ENCODE peak calls at places on chromosomes 13 and 19, in six cellular contexts. One of them, this sample, is unnamed.

GRCh38 chr13:26557393-26558073 is at the start of gene WASF3:
- DNase-seq in bronchial epithelial cell: peak
- DNase-seq in CD8-positive, alpha-beta T cell: peak
- DNase-seq in lower leg skin: peak
- DNase-seq in fibroblast of the aortic adventitia: peak
- DNase-seq in uterus: peak
- DNase-seq in this sample: peak

GRCh38 chr19:37981785-37982475 is 74.9 kb downstream of the SIPA1L3 start:
- DNase-seq in bronchial epithelial cell: no peak
- DNase-seq in lower leg skin: no peak
- DNase-seq in fibroblast of the aortic adventitia: no peak
- DNase-seq in CD8-positive, alpha-beta T cell: no peak
- DNase-seq in uterus: no peak
- DNase-seq in this sample: no peak

GRCh38 chr13:106617561-106617960 is 49.6 kb upstream of the ARGLU1 start:
- DNase-seq in uterus: no peak
- DNase-seq in lower leg skin: no peak
- DNase-seq in CD8-positive, alpha-beta T cell: no peak
- DNase-seq in bronchial epithelial cell: peak
- DNase-seq in fibroblast of the aortic adventitia: peak
- DNase-seq in this sample: peak

GRCh38 chr19:55255618-55256423 is 3.0 kb downstream of the PPP6R1 start:
- DNase-seq in CD8-positive, alpha-beta T cell: peak
- DNase-seq in fibroblast of the aortic adventitia: peak
- DNase-seq in uterus: no peak
- DNase-seq in lower leg skin: no peak
- DNase-seq in bronchial epithelial cell: peak
- DNase-seq in this sample: no peak

GRCh38 chr13:55497486-55497885 is 1643.2 kb upstream of the PRR20A start:
- DNase-seq in uterus: no peak
- DNase-seq in bronchial epithelial cell: no peak
- DNase-seq in CD8-positive, alpha-beta T cell: no peak
- DNase-seq in fibroblast of the aortic adventitia: no peak
- DNase-seq in lower leg skin: no peak
- DNase-seq in this sample: no peak

GRCh38 chr19:843180-843835 is 2.5 kb downstream of the PRTN3 start:
- DNase-seq in fibroblast of the aortic adventitia: no peak
- DNase-seq in uterus: no peak
- DNase-seq in bronchial epithelial cell: no peak
- DNase-seq in CD8-positive, alpha-beta T cell: no peak
- DNase-seq in lower leg skin: no peak
- DNase-seq in this sample: no peak

GRCh38 chr13:49625392-49626137 is 2.7 kb upstream of the ARL11 start:
- DNase-seq in bronchial epithelial cell: no peak
- DNase-seq in lower leg skin: peak
- DNase-seq in fibroblast of the aortic adventitia: no peak
- DNase-seq in CD8-positive, alpha-beta T cell: no peak
- DNase-seq in uterus: no peak
- DNase-seq in this sample: no peak

GRCh38 chr19:632228-633067 is 889 bp downstream of the POLRMT start:
- DNase-seq in CD8-positive, alpha-beta T cell: peak
- DNase-seq in uterus: no peak
- DNase-seq in lower leg skin: no peak
- DNase-seq in bronchial epithelial cell: peak
- DNase-seq in fibroblast of the aortic adventitia: peak
- DNase-seq in this sample: peak

GRCh38 chr19:46785054-46785979 is 3.1 kb downstream of the SLC1A5 start:
- DNase-seq in fibroblast of the aortic adventitia: peak
- DNase-seq in uterus: no peak
- DNase-seq in CD8-positive, alpha-beta T cell: no peak
- DNase-seq in bronchial epithelial cell: no peak
- DNase-seq in lower leg skin: no peak
- DNase-seq in this sample: no peak

GRCh38 chr13:31749929-31750328 is 10.6 kb downstream of the RXFP2 start:
- DNase-seq in lower leg skin: peak
- DNase-seq in fibroblast of the aortic adventitia: peak
- DNase-seq in uterus: no peak
- DNase-seq in bronchial epithelial cell: peak
- DNase-seq in CD8-positive, alpha-beta T cell: no peak
- DNase-seq in this sample: peak

GRCh38 chr19:11418166-11418517 is 972 bp downstream of the RGL3 start:
- DNase-seq in CD8-positive, alpha-beta T cell: no peak
- DNase-seq in fibroblast of the aortic adventitia: no peak
- DNase-seq in lower leg skin: no peak
- DNase-seq in bronchial epithelial cell: no peak
- DNase-seq in uterus: no peak
- DNase-seq in this sample: no peak

GRCh38 chr13:46615888-46616531 is 63.0 kb downstream of the LRCH1 start:
- DNase-seq in fibroblast of the aortic adventitia: peak
- DNase-seq in CD8-positive, alpha-beta T cell: no peak
- DNase-seq in bronchial epithelial cell: no peak
- DNase-seq in uterus: peak
- DNase-seq in lower leg skin: no peak
- DNase-seq in this sample: no peak

GRCh38 chr13:84211048-84211447 is 328.8 kb upstream of the SLITRK1 start:
- DNase-seq in CD8-positive, alpha-beta T cell: no peak
- DNase-seq in fibroblast of the aortic adventitia: no peak
- DNase-seq in uterus: no peak
- DNase-seq in lower leg skin: no peak
- DNase-seq in bronchial epithelial cell: no peak
- DNase-seq in this sample: no peak

GRCh38 chr19:45632468-45633196 is 6.6 kb downstream of the EML2 start:
- DNase-seq in bronchial epithelial cell: peak
- DNase-seq in fibroblast of the aortic adventitia: peak
- DNase-seq in CD8-positive, alpha-beta T cell: no peak
- DNase-seq in lower leg skin: peak
- DNase-seq in uterus: peak
- DNase-seq in this sample: peak

GRCh38 chr19:7618366-7618765 is 11.0 kb downstream of the XAB2 start:
- DNase-seq in uterus: no peak
- DNase-seq in lower leg skin: no peak
- DNase-seq in CD8-positive, alpha-beta T cell: no peak
- DNase-seq in fibroblast of the aortic adventitia: peak
- DNase-seq in bronchial epithelial cell: no peak
- DNase-seq in this sample: no peak

GRCh38 chr13:48892311-48892710 is 83.4 kb upstream of the FNDC3A start:
- DNase-seq in fibroblast of the aortic adventitia: peak
- DNase-seq in lower leg skin: no peak
- DNase-seq in CD8-positive, alpha-beta T cell: no peak
- DNase-seq in bronchial epithelial cell: peak
- DNase-seq in uterus: no peak
- DNase-seq in this sample: peak

GRCh38 chr19:42657551-42657950 is 62.8 kb upstream of the CEACAM8 start:
- DNase-seq in CD8-positive, alpha-beta T cell: no peak
- DNase-seq in fibroblast of the aortic adventitia: peak
- DNase-seq in bronchial epithelial cell: peak
- DNase-seq in lower leg skin: no peak
- DNase-seq in uterus: no peak
- DNase-seq in this sample: no peak

GRCh38 chr19:15245370-15246197 is 13.3 kb upstream of the EPHX3 start:
- DNase-seq in bronchial epithelial cell: no peak
- DNase-seq in lower leg skin: no peak
- DNase-seq in uterus: no peak
- DNase-seq in fibroblast of the aortic adventitia: no peak
- DNase-seq in CD8-positive, alpha-beta T cell: no peak
- DNase-seq in this sample: no peak

GRCh38 chr19:6412111-6412999 is 12.3 kb downstream of the KHSRP start:
- DNase-seq in uterus: peak
- DNase-seq in CD8-positive, alpha-beta T cell: peak
- DNase-seq in fibroblast of the aortic adventitia: no peak
- DNase-seq in lower leg skin: no peak
- DNase-seq in bronchial epithelial cell: peak
- DNase-seq in this sample: no peak

GRCh38 chr19:48455908-48456562 is 661 bp downstream of the KCNJ14 start:
- DNase-seq in fibroblast of the aortic adventitia: no peak
- DNase-seq in lower leg skin: no peak
- DNase-seq in bronchial epithelial cell: no peak
- DNase-seq in CD8-positive, alpha-beta T cell: no peak
- DNase-seq in uterus: no peak
- DNase-seq in this sample: no peak

GRCh38 chr13:114062754-114063153 is 69.7 kb downstream of the RASA3 start:
- DNase-seq in uterus: no peak
- DNase-seq in fibroblast of the aortic adventitia: no peak
- DNase-seq in CD8-positive, alpha-beta T cell: no peak
- DNase-seq in bronchial epithelial cell: no peak
- DNase-seq in lower leg skin: no peak
- DNase-seq in this sample: no peak

GRCh38 chr13:72151241-72151640 is 284.2 kb upstream of the DACH1 start:
- DNase-seq in bronchial epithelial cell: peak
- DNase-seq in fibroblast of the aortic adventitia: peak
- DNase-seq in uterus: no peak
- DNase-seq in lower leg skin: no peak
- DNase-seq in CD8-positive, alpha-beta T cell: no peak
- DNase-seq in this sample: peak

GRCh38 chr19:9847087-9847671 is 12.1 kb downstream of the PIN1 start:
- DNase-seq in bronchial epithelial cell: peak
- DNase-seq in lower leg skin: peak
- DNase-seq in uterus: peak
- DNase-seq in CD8-positive, alpha-beta T cell: peak
- DNase-seq in fibroblast of the aortic adventitia: peak
- DNase-seq in this sample: peak

GRCh38 chr19:13526552-13526951 is 20.3 kb upstream of the CACNA1A start:
- DNase-seq in lower leg skin: no peak
- DNase-seq in fibroblast of the aortic adventitia: peak
- DNase-seq in CD8-positive, alpha-beta T cell: no peak
- DNase-seq in bronchial epithelial cell: peak
- DNase-seq in uterus: no peak
- DNase-seq in this sample: no peak

GRCh38 chr19:34832581-34833112 is 59.6 kb upstream of the ZNF599 start:
- DNase-seq in uterus: no peak
- DNase-seq in CD8-positive, alpha-beta T cell: no peak
- DNase-seq in bronchial epithelial cell: no peak
- DNase-seq in fibroblast of the aortic adventitia: no peak
- DNase-seq in lower leg skin: no peak
- DNase-seq in this sample: no peak

GRCh38 chr13:111153977-111154332 is 38.8 kb downstream of the ARHGEF7 start:
- DNase-seq in fibroblast of the aortic adventitia: no peak
- DNase-seq in CD8-positive, alpha-beta T cell: no peak
- DNase-seq in uterus: no peak
- DNase-seq in bronchial epithelial cell: peak
- DNase-seq in lower leg skin: peak
- DNase-seq in this sample: peak
- TF ChIP-seq CTCF in fibroblast of the aortic adventitia: peak
- TF ChIP-seq CTCF in CD8-positive, alpha-beta T cell: no peak
- TF ChIP-seq CTCF in uterus: no peak
- TF ChIP-seq CTCF in bronchial epithelial cell: no peak
- TF ChIP-seq CTCF in lower leg skin: no peak
- TF ChIP-seq CTCF in this sample: no peak

DNA sequence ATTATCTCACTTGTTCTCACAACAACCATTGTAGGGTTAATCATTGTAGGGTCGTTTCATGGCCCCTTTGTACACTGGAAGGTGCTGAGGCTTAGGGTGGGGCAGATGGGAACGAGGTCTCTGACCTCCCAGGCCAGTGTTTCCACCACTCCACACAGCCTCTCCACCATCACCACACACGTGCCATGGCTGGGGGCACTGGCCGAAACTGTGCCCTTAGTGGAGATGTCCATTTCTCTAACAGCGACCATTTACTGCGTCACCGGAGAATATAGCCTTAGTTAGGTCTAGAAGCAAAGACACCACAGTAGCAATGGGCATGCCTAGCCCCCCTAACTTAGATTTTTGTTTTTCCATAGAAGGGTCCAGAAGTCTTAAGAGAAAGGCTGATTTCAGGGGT is 36.5 kb downstream of the COL4A1 start:
- DNase-seq in bronchial epithelial cell: no peak
- DNase-seq in fibroblast of the aortic adventitia: no peak
- DNase-seq in lower leg skin: peak
- DNase-seq in uterus: peak
- DNase-seq in CD8-positive, alpha-beta T cell: no peak
- DNase-seq in this sample: no peak
- TF ChIP-seq CTCF in bronchial epithelial cell: no peak
- TF ChIP-seq CTCF in fibroblast of the aortic adventitia: no peak
- TF ChIP-seq CTCF in lower leg skin: no peak
- TF ChIP-seq CTCF in uterus: no peak
- TF ChIP-seq CTCF in CD8-positive, alpha-beta T cell: no peak
- TF ChIP-seq CTCF in this sample: no peak

DNA sequence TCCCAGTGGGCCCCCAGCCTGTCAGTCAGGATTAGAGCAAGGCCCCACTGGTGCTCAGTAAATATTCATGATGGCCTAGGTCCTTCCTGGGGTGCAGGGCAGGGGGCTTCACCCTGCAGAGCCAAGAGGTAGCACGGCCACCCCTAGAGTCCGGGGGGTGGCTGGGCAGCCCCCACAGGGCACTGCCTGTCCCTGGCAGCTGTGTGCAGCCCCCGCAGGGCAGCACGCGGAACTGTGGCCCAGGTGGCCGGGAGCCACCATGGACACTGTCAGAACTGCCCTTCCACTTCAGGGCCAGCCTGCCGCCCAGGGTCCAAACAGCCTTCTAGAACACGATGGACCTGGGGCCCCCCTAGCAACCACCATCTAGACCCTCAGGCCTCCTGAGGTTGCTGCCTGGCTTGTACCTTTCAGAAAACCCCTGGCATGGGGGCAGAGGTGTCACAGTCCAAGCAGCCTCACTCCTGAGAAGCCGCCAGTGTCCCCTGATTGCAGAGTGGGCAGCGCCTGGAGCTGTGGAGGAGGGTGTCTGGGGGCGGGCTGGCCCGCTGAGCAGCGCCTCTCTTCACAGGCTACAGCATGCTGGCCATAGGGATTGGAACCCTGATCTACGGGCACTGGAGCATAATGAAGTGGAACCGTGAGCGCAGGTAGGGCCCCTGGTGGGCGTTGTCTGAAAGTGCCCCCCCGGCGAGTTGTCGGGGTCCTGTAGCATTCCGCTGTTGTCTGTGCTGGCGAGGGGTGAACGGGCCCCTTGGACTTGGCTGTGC is 2.9 kb upstream of the YJEFN3 start:
- DNase-seq in CD8-positive, alpha-beta T cell: no peak
- DNase-seq in lower leg skin: no peak
- DNase-seq in bronchial epithelial cell: no peak
- DNase-seq in fibroblast of the aortic adventitia: no peak
- DNase-seq in uterus: no peak
- DNase-seq in this sample: no peak
- TF ChIP-seq CTCF in CD8-positive, alpha-beta T cell: no peak
- TF ChIP-seq CTCF in lower leg skin: no peak
- TF ChIP-seq CTCF in bronchial epithelial cell: no peak
- TF ChIP-seq CTCF in fibroblast of the aortic adventitia: no peak
- TF ChIP-seq CTCF in uterus: no peak
- TF ChIP-seq CTCF in this sample: no peak

DNA sequence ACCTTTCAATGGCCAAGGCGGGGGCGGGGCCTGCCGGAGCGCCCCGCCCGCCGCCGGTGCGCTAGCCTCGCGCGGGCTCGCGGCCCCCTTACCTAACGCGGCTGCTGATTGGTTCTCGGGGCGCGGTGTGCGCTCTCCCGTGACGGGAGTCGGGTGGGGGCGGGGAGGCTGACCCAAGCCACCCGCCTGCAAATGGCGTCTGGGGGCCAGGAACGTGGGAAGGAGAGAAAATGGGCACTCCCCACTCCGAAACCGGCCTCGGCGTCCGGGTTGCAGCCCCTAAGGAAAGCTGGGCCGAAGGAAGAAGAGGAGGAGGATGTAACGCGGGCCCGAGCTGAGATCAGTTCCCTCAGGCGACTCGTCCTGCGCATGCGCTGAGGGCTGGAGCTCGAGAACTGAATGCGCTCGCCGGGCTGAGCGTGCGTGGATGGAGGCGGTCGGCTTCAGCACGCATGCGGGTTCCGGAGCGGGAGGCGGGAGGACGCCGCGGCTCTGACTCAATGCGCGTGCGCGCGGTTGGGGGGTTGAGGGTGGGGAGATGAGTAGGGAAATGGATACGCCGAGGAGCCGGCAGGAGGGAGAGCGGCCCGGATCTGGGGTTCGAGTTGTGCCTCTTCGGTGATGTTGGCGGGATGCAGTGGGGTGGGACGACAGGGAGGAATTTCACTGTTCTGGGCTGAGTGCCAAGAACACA is at the start of gene SMG9:
- DNase-seq in CD8-positive, alpha-beta T cell: peak
- DNase-seq in uterus: peak
- DNase-seq in fibroblast of the aortic adventitia: peak
- DNase-seq in bronchial epithelial cell: peak
- DNase-seq in lower leg skin: peak
- DNase-seq in this sample: peak
- TF ChIP-seq CTCF in CD8-positive, alpha-beta T cell: no peak
- TF ChIP-seq CTCF in uterus: peak
- TF ChIP-seq CTCF in fibroblast of the aortic adventitia: no peak
- TF ChIP-seq CTCF in bronchial epithelial cell: no peak
- TF ChIP-seq CTCF in lower leg skin: no peak
- TF ChIP-seq CTCF in this sample: no peak

This sample was measured in RWPE1.